ENCODE peak calls at places on chromosomes 7 and 10, in four cellular contexts. One of them, this sample, is unnamed. For H3K4me1, the result is how much of the 10 kb centered on the place peaks cover.

GRCh38 chr10:88170628-88171027 is 307.2 kb downstream of the PTEN start:
- DNase-seq in right lobe of liver: no peak
- DNase-seq in uterus: no peak
- DNase-seq in stomach: no peak
- DNase-seq in this sample: no peak

GRCh38 chr10:108465871-108466641 is 1301.5 kb upstream of the SORCS1 start:
- DNase-seq in right lobe of liver: peak
- DNase-seq in uterus: peak
- DNase-seq in stomach: peak
- DNase-seq in this sample: peak

GRCh38 chr10:64859911-64860310 is 1338.7 kb downstream of the REEP3 start:
- DNase-seq in right lobe of liver: no peak
- DNase-seq in uterus: no peak
- DNase-seq in stomach: no peak
- DNase-seq in this sample: no peak

GRCh38 chr7:70132802-70133201 is 534.5 kb downstream of the AUTS2 start:
- DNase-seq in right lobe of liver: no peak
- DNase-seq in uterus: no peak
- DNase-seq in stomach: no peak
- DNase-seq in this sample: no peak

GRCh38 chr10:113058175-113058961 is 108.3 kb downstream of the TCF7L2 start:
- DNase-seq in right lobe of liver: no peak
- DNase-seq in uterus: no peak
- DNase-seq in stomach: no peak
- DNase-seq in this sample: no peak

GRCh38 chr7:11625669-11626068 is 206.3 kb downstream of the THSD7A start:
- DNase-seq in right lobe of liver: no peak
- DNase-seq in uterus: no peak
- DNase-seq in stomach: no peak
- DNase-seq in this sample: no peak

GRCh38 chr7:42746226-42746625 is 165.6 kb downstream of the C7orf25 start:
- DNase-seq in right lobe of liver: no peak
- DNase-seq in uterus: no peak
- DNase-seq in stomach: no peak
- DNase-seq in this sample: no peak

GRCh38 chr7:48280100-48280499 is 108.8 kb downstream of the ABCA13 start:
- DNase-seq in right lobe of liver: no peak
- DNase-seq in uterus: no peak
- DNase-seq in stomach: no peak
- DNase-seq in this sample: no peak

GRCh38 chr7:48176356-48176893 is 5.2 kb downstream of the ABCA13 start:
- DNase-seq in right lobe of liver: no peak
- DNase-seq in uterus: no peak
- DNase-seq in stomach: no peak
- DNase-seq in this sample: no peak

GRCh38 chr10:6163364-6164270 is 39.1 kb upstream of the PFKFB3 start:
- DNase-seq in right lobe of liver: peak
- DNase-seq in uterus: peak
- DNase-seq in stomach: peak
- DNase-seq in this sample: peak

GRCh38 chr7:77338260-77338659 is 77.9 kb downstream of the GSAP start:
- DNase-seq in right lobe of liver: no peak
- DNase-seq in uterus: no peak
- DNase-seq in stomach: no peak
- DNase-seq in this sample: no peak

GRCh38 chr7:96921231-96921630 is 84.1 kb upstream of the DLX6 start:
- DNase-seq in right lobe of liver: no peak
- DNase-seq in uterus: no peak
- DNase-seq in stomach: no peak
- DNase-seq in this sample: no peak

GRCh38 chr7:74101061-74101681 is 17.6 kb downstream of the LIMK1 start:
- DNase-seq in right lobe of liver: no peak
- DNase-seq in uterus: no peak
- DNase-seq in stomach: no peak
- DNase-seq in this sample: no peak
- H3K4me1 ChIP-seq in right lobe of liver: under half
- H3K4me1 ChIP-seq in uterus: under half
- H3K4me1 ChIP-seq in stomach: under half
- H3K4me1 ChIP-seq in this sample: under half

DNA sequence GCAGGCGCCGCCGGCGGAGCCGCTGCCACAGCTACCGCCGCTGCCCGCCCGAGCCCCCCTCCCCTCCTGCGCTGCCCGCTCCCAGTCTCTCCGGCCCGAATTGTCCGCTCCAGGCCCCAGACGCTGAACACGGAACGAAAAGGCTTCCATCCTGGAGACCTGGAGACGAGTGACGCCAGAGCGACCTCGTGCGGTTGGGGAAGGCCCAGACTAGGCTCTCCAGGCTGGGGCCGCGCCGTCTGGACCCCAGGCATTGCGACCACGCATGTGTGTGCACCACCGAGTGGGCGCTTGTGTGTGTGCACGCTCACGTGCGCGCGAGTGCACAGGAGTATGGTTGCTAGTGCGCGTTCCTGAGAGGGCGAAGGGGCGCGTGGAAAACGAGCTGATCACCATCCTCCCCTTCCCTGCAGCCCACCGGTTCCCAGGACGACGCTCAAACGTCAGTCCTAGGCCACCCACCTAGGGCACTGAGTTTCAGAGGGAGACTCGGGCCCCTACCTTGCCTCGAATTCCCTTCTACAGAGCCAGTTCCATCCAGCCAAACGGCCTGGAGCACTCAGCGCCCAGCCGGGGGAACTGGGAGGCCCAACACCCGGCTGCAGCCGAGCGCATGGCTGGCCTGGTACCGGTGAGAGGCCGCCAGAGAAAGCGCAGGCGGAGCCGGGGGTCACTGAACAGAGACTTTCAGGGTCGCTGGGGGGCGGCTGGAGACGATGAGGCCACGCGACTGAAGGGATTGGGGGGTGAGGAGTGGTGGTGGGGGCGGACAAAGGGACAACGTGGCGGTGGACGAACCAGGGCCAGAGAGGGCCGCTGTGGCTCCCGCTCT is 11.6 kb downstream of the LBX1 start:
- DNase-seq in right lobe of liver: no peak
- DNase-seq in uterus: no peak
- DNase-seq in stomach: no peak
- DNase-seq in this sample: peak
- TF ChIP-seq CTCF in right lobe of liver: peak
- TF ChIP-seq CTCF in uterus: no peak
- TF ChIP-seq CTCF in stomach: no peak
- TF ChIP-seq CTCF in this sample: no peak

GRCh38 chr10:79347894-79348639 is 798 bp downstream of the PPIF start:
- DNase-seq in right lobe of liver: peak
- DNase-seq in uterus: peak
- DNase-seq in stomach: peak
- DNase-seq in this sample: peak
- TF ChIP-seq POLR2A in right lobe of liver: no peak
- TF ChIP-seq POLR2A in uterus: no peak
- TF ChIP-seq POLR2A in stomach: no peak
- TF ChIP-seq POLR2A in this sample: no peak

GRCh38 chr10:12355384-12355783 is 6.0 kb downstream of the CAMK1D start:
- DNase-seq in right lobe of liver: no peak
- DNase-seq in uterus: no peak
- DNase-seq in stomach: no peak
- DNase-seq in this sample: no peak
- H3K4me1 ChIP-seq in right lobe of liver: under half
- H3K4me1 ChIP-seq in uterus: under half
- H3K4me1 ChIP-seq in stomach: under half
- H3K4me1 ChIP-seq in this sample: under half

DNA sequence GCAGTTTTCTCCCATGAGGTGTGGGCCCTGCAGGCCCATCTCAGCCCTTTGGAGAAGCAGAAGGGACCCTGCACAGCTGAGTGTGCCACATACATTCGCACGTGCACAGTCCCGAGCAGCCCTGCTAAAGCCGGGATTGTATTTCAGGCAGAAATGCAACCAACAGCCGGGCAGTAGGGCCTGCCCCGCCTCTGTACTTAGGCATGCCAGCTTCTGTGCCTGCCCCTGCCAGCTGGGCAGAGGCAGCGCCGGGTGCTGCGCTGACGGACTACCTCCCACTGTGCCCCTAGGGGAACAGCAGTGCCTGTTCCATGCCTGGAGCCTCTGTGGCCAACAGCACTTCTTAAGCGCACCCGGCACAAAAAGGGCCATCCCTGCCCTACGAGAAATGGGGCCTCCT is 170.3 kb downstream of the NEURL1 start:
- DNase-seq in right lobe of liver: peak
- DNase-seq in uterus: no peak
- DNase-seq in stomach: peak
- DNase-seq in this sample: no peak
- TF ChIP-seq CTCF in right lobe of liver: no peak
- TF ChIP-seq CTCF in uterus: no peak
- TF ChIP-seq CTCF in stomach: no peak
- TF ChIP-seq CTCF in this sample: no peak

GRCh38 chr10:72309290-72310240 is 35.8 kb downstream of the DDIT4 start:
- DNase-seq in right lobe of liver: no peak
- DNase-seq in uterus: no peak
- DNase-seq in stomach: peak
- DNase-seq in this sample: peak
- TF ChIP-seq POLR2A in right lobe of liver: no peak
- TF ChIP-seq POLR2A in uterus: no peak
- TF ChIP-seq POLR2A in stomach: no peak
- TF ChIP-seq POLR2A in this sample: no peak

DNA sequence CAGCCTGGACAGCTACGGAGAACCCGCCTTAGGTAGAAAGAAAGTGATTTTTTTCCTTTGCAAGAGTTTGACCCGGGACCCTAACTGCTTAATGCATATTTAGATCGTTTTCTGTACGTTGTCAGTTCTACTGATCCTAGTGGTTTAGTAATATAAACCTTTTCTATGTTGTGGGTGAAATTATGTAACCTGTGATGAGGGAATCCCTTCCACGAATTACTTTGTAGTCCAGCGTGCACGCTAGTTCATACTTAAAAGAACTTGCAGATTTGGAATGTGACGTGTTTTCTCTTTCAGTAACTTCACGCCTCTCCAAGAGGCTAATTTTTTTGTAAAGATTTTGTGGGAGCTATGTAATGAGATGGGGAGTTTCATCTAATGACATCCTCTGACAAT is 705 bp downstream of the SLF2 start:
- DNase-seq in right lobe of liver: no peak
- DNase-seq in uterus: no peak
- DNase-seq in stomach: no peak
- DNase-seq in this sample: no peak
- H3K4me1 ChIP-seq in right lobe of liver: under half
- H3K4me1 ChIP-seq in uterus: under half
- H3K4me1 ChIP-seq in stomach: under half
- H3K4me1 ChIP-seq in this sample: under half

DNA sequence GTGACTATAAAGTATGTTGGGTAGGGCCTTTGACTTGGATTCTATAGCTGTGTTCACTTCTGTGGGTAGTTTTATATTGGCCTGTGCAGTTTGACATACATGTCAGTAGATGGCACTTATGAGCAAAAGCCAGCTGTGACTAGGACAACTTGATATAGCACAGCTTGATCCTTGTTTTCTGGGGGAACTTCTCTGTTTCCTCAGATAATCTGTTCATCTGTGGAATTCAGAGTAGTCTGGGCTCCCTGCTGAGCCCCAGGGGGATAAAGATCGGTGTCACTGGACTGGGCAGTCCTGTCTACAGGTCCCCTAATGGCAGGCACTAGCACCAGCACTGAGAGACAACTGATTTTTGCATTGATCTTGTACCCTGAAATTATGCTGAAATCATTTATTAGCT is 25.4 kb downstream of the CYP2C9 start:
- DNase-seq in right lobe of liver: no peak
- DNase-seq in uterus: no peak
- DNase-seq in stomach: no peak
- DNase-seq in this sample: peak
- TF ChIP-seq CTCF in right lobe of liver: peak
- TF ChIP-seq CTCF in uterus: peak
- TF ChIP-seq CTCF in stomach: peak
- TF ChIP-seq CTCF in this sample: no peak

This sample was measured in testis.